ENCODE peak calls at places on chromosome 14, in six cellular contexts. R, A, P, I, C and H are unnamed samples.

GRCh38 chr14:98593361-98593761 is 678.6 kb downstream of the BCL11B start:
- DNase-seq in C (no peak), I (no peak), A (no peak), P (no peak), R (no peak), H (no peak)

GRCh38 chr14:38143170-38143569 is 64.5 kb upstream of the SSTR1 start:
- DNase-seq in A (no peak), C (no peak), R (no peak), I (peak; percentile 12), P (no peak), H (peak; percentile 3)

GRCh38 chr14:77641534-77642341 is 25.3 kb upstream of the SPTLC2 start:
- DNase-seq in C (peak; percentile 39), A (peak; percentile 91), P (no peak), R (no peak), I (peak; percentile 91), H (peak; percentile 82)

GRCh38 chr14:57302883-57303282 is 34.1 kb downstream of the AP5M1 start:
- DNase-seq in P (no peak), R (no peak), A (no peak), I (no peak), C (no peak), H (peak; percentile 4)

GRCh38 chr14:74503256-74503972 is 9.8 kb downstream of the ISCA2 start:
- DNase-seq in A (no peak), C (no peak), P (no peak), R (no peak), I (no peak), H (no peak)

GRCh38 chr14:71721791-71722190 is 210.4 kb upstream of the RGS6 start:
- DNase-seq in P (no peak), C (no peak), R (no peak), I (no peak), A (no peak), H (no peak)

GRCh38 chr14:103728721-103729120 is 13.1 kb downstream of the ZFYVE21 start:
- DNase-seq in A (no peak), C (no peak), P (no peak), R (no peak), I (no peak), H (no peak)

GRCh38 chr14:102280376-102280962 is 24.5 kb downstream of the MOK start:
- DNase-seq in P (peak; percentile 68), I (peak; percentile 92), C (peak; percentile 95), A (no peak), R (no peak), H (peak; percentile 97)

GRCh38 chr14:71885301-71885700 is 46.9 kb upstream of the RGS6 start:
- DNase-seq in P (no peak), I (no peak), R (no peak), C (no peak), A (no peak), H (no peak)

GRCh38 chr14:28755198-28755794 is 11.3 kb upstream of the FOXG1 start:
- DNase-seq in A (no peak), C (no peak), I (no peak), R (no peak), P (no peak), H (no peak)

GRCh38 chr14:31855262-31855661 is 221.8 kb upstream of the ARHGAP5 start:
- DNase-seq in I (no peak), C (no peak), R (no peak), A (no peak), P (no peak), H (no peak)

GRCh38 chr14:99562848-99563748 is 40.9 kb downstream of the CCDC85C start:
- DNase-seq in I (no peak), A (peak; percentile 79), R (peak; percentile 95), C (peak; percentile 87), P (peak; percentile 76), H (peak; percentile 38)

GRCh38 chr14:73602994-73603393 is 9.3 kb upstream of the ACOT6 start:
- DNase-seq in A (no peak), P (no peak), C (peak; percentile 20), R (no peak), I (no peak), H (no peak)

GRCh38 chr14:51844482-51844881 is 15.9 kb upstream of the GNG2 start:
- DNase-seq in C (no peak), P (no peak), A (no peak), I (no peak), R (no peak), H (no peak)

GRCh38 chr14:54818201-54819133 is 84.2 kb downstream of the GCH1 start:
- DNase-seq in A (no peak), P (no peak), R (peak; percentile 66), I (peak; percentile 64), C (peak; percentile 85), H (peak; percentile 85)

GRCh38 chr14:23147676-23148075 is 28.6 kb upstream of the CEBPE start:
- DNase-seq in P (no peak), I (no peak), A (no peak), R (no peak), C (peak; percentile 61), H (peak; percentile 79)

GRCh38 chr14:74945852-74946658 is 9.3 kb downstream of the PGF start:
- DNase-seq in R (no peak), C (peak; percentile 85), I (peak; percentile 93), A (peak; percentile 81), P (peak; percentile 95), H (peak; percentile 75)

GRCh38 chr14:60106341-60106740 is 14.6 kb downstream of the PCNX4 start:
- DNase-seq in C (no peak), I (peak; percentile 51), A (no peak), R (no peak), P (no peak), H (peak; percentile 81)

GRCh38 chr14:55754871-55755270 is 174.9 kb downstream of the KTN1 start:
- DNase-seq in I (no peak), P (no peak), A (no peak), C (no peak), R (no peak), H (no peak)

GRCh38 chr14:54490448-54490805 is 1.6 kb upstream of the GMFB start:
- DNase-seq in R (no peak), C (peak; percentile 63), A (no peak), P (no peak), I (no peak), H (no peak)

GRCh38 chr14:99148131-99148530 is 123.9 kb downstream of the BCL11B start:
- DNase-seq in P (no peak), I (no peak), C (no peak), A (no peak), R (no peak), H (no peak)